ENCODE peak calls at places on chromosome 2, in eight cellular contexts. One of them, this sample, is unnamed. For H3K4me1, the result is how much of the 10 kb centered on the place peaks cover.

GRCh38 chr2:100126172-100126571 is 16.2 kb downstream of the AFF3 start:
- DNase-seq in right cardiac atrium: peak
- DNase-seq in BE2C: no peak
- DNase-seq in colonic mucosa: no peak
- DNase-seq in breast epithelium: no peak
- DNase-seq in OCI-LY7: no peak
- DNase-seq in heart right ventricle: no peak
- DNase-seq in ovary: no peak
- DNase-seq in this sample: no peak

GRCh38 chr2:161745866-161746614 is 121.8 kb downstream of the SLC4A10 start:
- DNase-seq in right cardiac atrium: no peak
- DNase-seq in BE2C: no peak
- DNase-seq in colonic mucosa: no peak
- DNase-seq in breast epithelium: no peak
- DNase-seq in OCI-LY7: no peak
- DNase-seq in heart right ventricle: no peak
- DNase-seq in ovary: no peak
- DNase-seq in this sample: no peak

GRCh38 chr2:96116879-96117533 is 635 bp upstream of the ADRA2B start:
- DNase-seq in right cardiac atrium: peak
- DNase-seq in BE2C: peak
- DNase-seq in colonic mucosa: peak
- DNase-seq in breast epithelium: no peak
- DNase-seq in OCI-LY7: peak
- DNase-seq in heart right ventricle: peak
- DNase-seq in ovary: peak
- DNase-seq in this sample: peak

GRCh38 chr2:246489-247145 is 17.2 kb downstream of the SH3YL1 start:
- DNase-seq in right cardiac atrium: no peak
- DNase-seq in BE2C: peak
- DNase-seq in colonic mucosa: peak
- DNase-seq in breast epithelium: no peak
- DNase-seq in OCI-LY7: peak
- DNase-seq in heart right ventricle: peak
- DNase-seq in ovary: no peak
- DNase-seq in this sample: no peak

GRCh38 chr2:97662386-97662894 is 1.4 kb downstream of the ACTR1B start:
- DNase-seq in right cardiac atrium: no peak
- DNase-seq in BE2C: no peak
- DNase-seq in colonic mucosa: no peak
- DNase-seq in breast epithelium: no peak
- DNase-seq in OCI-LY7: peak
- DNase-seq in heart right ventricle: no peak
- DNase-seq in ovary: no peak
- DNase-seq in this sample: no peak

GRCh38 chr2:229679393-229680125 is 34.8 kb downstream of the DNER start:
- DNase-seq in right cardiac atrium: no peak
- DNase-seq in BE2C: no peak
- DNase-seq in colonic mucosa: no peak
- DNase-seq in breast epithelium: no peak
- DNase-seq in OCI-LY7: no peak
- DNase-seq in heart right ventricle: no peak
- DNase-seq in ovary: no peak
- DNase-seq in this sample: no peak

GRCh38 chr2:224865016-224865415 is 148.9 kb upstream of the CCDC195 start:
- DNase-seq in right cardiac atrium: no peak
- DNase-seq in BE2C: no peak
- DNase-seq in colonic mucosa: no peak
- DNase-seq in breast epithelium: no peak
- DNase-seq in OCI-LY7: no peak
- DNase-seq in heart right ventricle: no peak
- DNase-seq in ovary: no peak
- DNase-seq in this sample: no peak

GRCh38 chr2:121596221-121597080 is 52.8 kb downstream of the CLASP1 start:
- DNase-seq in right cardiac atrium: no peak
- DNase-seq in BE2C: peak
- DNase-seq in colonic mucosa: peak
- DNase-seq in breast epithelium: no peak
- DNase-seq in OCI-LY7: peak
- DNase-seq in heart right ventricle: peak
- DNase-seq in ovary: no peak
- DNase-seq in this sample: no peak

GRCh38 chr2:151374426-151374825 is 17.0 kb downstream of the TNFAIP6 start:
- DNase-seq in right cardiac atrium: no peak
- DNase-seq in BE2C: no peak
- DNase-seq in colonic mucosa: no peak
- DNase-seq in breast epithelium: no peak
- DNase-seq in OCI-LY7: no peak
- DNase-seq in heart right ventricle: no peak
- DNase-seq in ovary: no peak
- DNase-seq in this sample: no peak

GRCh38 chr2:220503446-220503845 is 876.0 kb downstream of the SLC4A3 start:
- DNase-seq in right cardiac atrium: no peak
- DNase-seq in BE2C: no peak
- DNase-seq in colonic mucosa: no peak
- DNase-seq in breast epithelium: no peak
- DNase-seq in OCI-LY7: no peak
- DNase-seq in heart right ventricle: no peak
- DNase-seq in ovary: no peak
- DNase-seq in this sample: no peak

GRCh38 chr2:39530423-39530866 is 93.4 kb upstream of the MAP4K3 start:
- DNase-seq in right cardiac atrium: no peak
- DNase-seq in BE2C: no peak
- DNase-seq in colonic mucosa: no peak
- DNase-seq in breast epithelium: no peak
- DNase-seq in OCI-LY7: peak
- DNase-seq in heart right ventricle: no peak
- DNase-seq in ovary: no peak
- DNase-seq in this sample: no peak

GRCh38 chr2:128315122-128315828 is 3.4 kb downstream of the HS6ST1 start:
- DNase-seq in right cardiac atrium: no peak
- DNase-seq in BE2C: no peak
- DNase-seq in colonic mucosa: no peak
- DNase-seq in breast epithelium: peak
- DNase-seq in OCI-LY7: no peak
- DNase-seq in heart right ventricle: no peak
- DNase-seq in ovary: peak
- DNase-seq in this sample: peak

GRCh38 chr2:98569197-98569793 is 39.0 kb downstream of the COA5 start:
- DNase-seq in right cardiac atrium: peak
- DNase-seq in BE2C: peak
- DNase-seq in colonic mucosa: peak
- DNase-seq in breast epithelium: no peak
- DNase-seq in OCI-LY7: peak
- DNase-seq in heart right ventricle: no peak
- DNase-seq in ovary: no peak
- DNase-seq in this sample: no peak

GRCh38 chr2:209383212-209383611 is 40.6 kb upstream of the MAP2 start:
- DNase-seq in right cardiac atrium: no peak
- DNase-seq in BE2C: no peak
- DNase-seq in colonic mucosa: no peak
- DNase-seq in breast epithelium: no peak
- DNase-seq in OCI-LY7: no peak
- DNase-seq in heart right ventricle: no peak
- DNase-seq in ovary: no peak
- DNase-seq in this sample: no peak

GRCh38 chr2:105373895-105374401 is 24.9 kb downstream of the FHL2 start:
- DNase-seq in right cardiac atrium: no peak
- DNase-seq in BE2C: no peak
- DNase-seq in colonic mucosa: no peak
- DNase-seq in breast epithelium: no peak
- DNase-seq in OCI-LY7: no peak
- DNase-seq in heart right ventricle: no peak
- DNase-seq in ovary: no peak
- DNase-seq in this sample: no peak

DNA sequence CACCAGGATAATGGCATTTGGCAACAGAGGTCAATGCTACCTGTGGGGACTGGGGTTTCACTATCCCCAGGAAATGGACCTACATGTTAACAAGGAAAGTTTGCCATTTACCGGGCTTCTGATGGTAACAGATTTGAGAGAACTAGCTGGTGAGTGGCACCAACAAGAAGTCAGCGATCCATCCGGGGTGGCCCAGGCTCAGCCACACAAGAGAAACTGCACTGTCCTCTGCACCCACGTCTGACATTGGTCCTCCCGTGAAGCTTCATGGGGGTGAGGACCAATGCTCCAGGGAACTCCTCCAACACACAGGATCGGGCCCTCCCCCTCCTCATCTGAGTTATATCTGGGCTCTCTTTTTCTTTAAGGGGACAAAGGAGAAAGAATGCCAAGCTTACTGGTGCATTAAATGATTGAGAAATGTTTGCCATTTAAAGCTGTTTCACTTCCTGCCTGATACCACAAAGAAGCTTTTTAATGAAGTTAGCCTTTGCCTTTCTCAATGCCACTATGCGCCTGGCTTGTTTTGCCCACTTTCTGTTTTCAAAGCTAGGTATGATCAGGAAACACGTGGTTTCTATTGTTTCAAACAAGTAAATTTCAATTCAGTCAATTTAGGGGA is 204.2 kb upstream of the ID2 start:
- DNase-seq in right cardiac atrium: peak
- DNase-seq in BE2C: no peak
- DNase-seq in colonic mucosa: no peak
- DNase-seq in breast epithelium: peak
- DNase-seq in OCI-LY7: peak
- DNase-seq in heart right ventricle: no peak
- DNase-seq in ovary: no peak
- DNase-seq in this sample: no peak
- H3K4me1 ChIP-seq in right cardiac atrium: under half
- H3K4me1 ChIP-seq in BE2C: under half
- H3K4me1 ChIP-seq in colonic mucosa: under half
- H3K4me1 ChIP-seq in breast epithelium: under half
- H3K4me1 ChIP-seq in OCI-LY7: half or more
- H3K4me1 ChIP-seq in heart right ventricle: half or more
- H3K4me1 ChIP-seq in ovary: under half
- H3K4me1 ChIP-seq in this sample: under half

DNA sequence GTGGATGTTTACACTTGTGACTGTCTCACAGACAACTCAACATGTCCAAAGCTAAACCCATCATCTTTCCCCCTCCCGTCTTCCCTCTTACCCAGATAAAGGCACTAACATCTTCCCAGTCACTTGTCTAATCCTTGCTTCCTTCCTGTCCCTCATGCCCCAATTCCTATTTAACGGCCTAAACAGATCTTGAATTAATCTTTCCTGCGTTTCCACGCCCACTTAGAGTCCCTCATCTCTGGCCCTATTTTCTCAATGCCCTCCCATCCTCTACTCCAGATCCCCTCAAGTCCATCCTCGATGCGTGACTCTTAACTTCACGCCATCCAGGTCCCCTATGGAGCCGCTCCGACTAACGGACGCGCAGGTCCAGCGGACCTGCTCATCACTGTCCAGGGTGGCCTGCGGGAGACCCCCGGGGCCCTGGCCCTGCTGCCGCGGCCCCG is 682 bp upstream of the SCLY start:
- DNase-seq in right cardiac atrium: no peak
- DNase-seq in BE2C: no peak
- DNase-seq in colonic mucosa: peak
- DNase-seq in breast epithelium: no peak
- DNase-seq in OCI-LY7: no peak
- DNase-seq in heart right ventricle: no peak
- DNase-seq in ovary: no peak
- DNase-seq in this sample: no peak
- H3K4me1 ChIP-seq in right cardiac atrium: under half
- H3K4me1 ChIP-seq in BE2C: under half
- H3K4me1 ChIP-seq in colonic mucosa: under half
- H3K4me1 ChIP-seq in breast epithelium: under half
- H3K4me1 ChIP-seq in OCI-LY7: under half
- H3K4me1 ChIP-seq in heart right ventricle: under half
- H3K4me1 ChIP-seq in ovary: under half
- H3K4me1 ChIP-seq in this sample: under half

DNA sequence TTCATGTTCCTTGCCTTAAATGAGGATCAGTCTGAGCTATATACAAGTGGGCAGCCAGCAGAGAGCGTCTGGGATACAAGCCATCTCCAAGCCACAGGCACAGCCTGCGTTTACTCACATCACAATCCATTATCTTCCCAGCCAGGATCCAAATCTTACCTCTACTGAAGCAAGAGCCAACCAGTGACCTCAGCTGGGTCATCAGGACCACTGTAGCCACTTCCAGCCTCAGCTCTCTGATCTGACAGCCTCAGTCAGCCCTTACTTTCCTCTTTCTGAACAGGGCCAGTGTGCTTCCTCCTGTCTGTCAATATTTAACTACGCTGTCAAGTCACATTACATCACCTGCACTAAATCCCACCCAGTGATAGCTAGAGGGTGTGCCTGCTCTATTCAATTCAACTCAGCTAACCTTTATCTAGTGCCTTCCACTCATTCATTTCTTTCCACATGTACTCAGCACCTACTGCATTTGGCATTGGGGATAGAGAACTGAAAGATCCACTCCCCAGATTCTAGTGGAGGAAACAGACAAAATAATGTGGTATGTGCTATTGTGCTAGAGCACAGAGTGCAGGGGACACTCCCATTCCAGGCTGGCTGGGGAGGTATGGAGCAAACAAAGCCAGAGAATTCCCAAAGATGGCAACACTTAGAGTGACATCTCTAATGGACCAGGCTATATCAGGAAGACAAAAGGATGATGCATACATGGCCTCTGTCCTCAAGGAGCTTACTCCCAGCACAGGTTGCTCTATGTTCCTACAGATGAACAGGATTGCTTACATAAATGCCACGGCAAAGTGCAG is 146.5 kb downstream of the NCKAP5 start:
- DNase-seq in right cardiac atrium: no peak
- DNase-seq in BE2C: peak
- DNase-seq in colonic mucosa: peak
- DNase-seq in breast epithelium: no peak
- DNase-seq in OCI-LY7: no peak
- DNase-seq in heart right ventricle: peak
- DNase-seq in ovary: no peak
- DNase-seq in this sample: no peak
- H3K4me1 ChIP-seq in right cardiac atrium: under half
- H3K4me1 ChIP-seq in BE2C: under half
- H3K4me1 ChIP-seq in colonic mucosa: under half
- H3K4me1 ChIP-seq in breast epithelium: under half
- H3K4me1 ChIP-seq in OCI-LY7: under half
- H3K4me1 ChIP-seq in heart right ventricle: under half
- H3K4me1 ChIP-seq in ovary: under half
- H3K4me1 ChIP-seq in this sample: under half

GRCh38 chr2:43127941-43128561 is 98.4 kb downstream of the ZFP36L2 start:
- DNase-seq in right cardiac atrium: no peak
- DNase-seq in BE2C: no peak
- DNase-seq in colonic mucosa: no peak
- DNase-seq in breast epithelium: no peak
- DNase-seq in OCI-LY7: no peak
- DNase-seq in heart right ventricle: no peak
- DNase-seq in ovary: no peak
- DNase-seq in this sample: no peak
- H3K4me1 ChIP-seq in right cardiac atrium: under half
- H3K4me1 ChIP-seq in BE2C: under half
- H3K4me1 ChIP-seq in colonic mucosa: under half
- H3K4me1 ChIP-seq in breast epithelium: under half
- H3K4me1 ChIP-seq in OCI-LY7: half or more
- H3K4me1 ChIP-seq in heart right ventricle: half or more
- H3K4me1 ChIP-seq in ovary: under half
- H3K4me1 ChIP-seq in this sample: under half

This sample was measured in psoas muscle.